ENCODE peak calls at places on chromosomes 11 and 22, in seven cellular contexts. C, N, S, L, E, V and A are unnamed samples.
A peak's percentile ranks its signal among the peaks of the same experiment; 100 is the strongest.

GRCh38 chr11:65417221-65417701 is 5.3 kb upstream of the NEAT1 start:
- DNase-seq in C (peak; percentile 26), N (no peak), S (no peak), L (no peak), E (peak; percentile 48), V (no peak), A (no peak)

GRCh38 chr11:77175869-77176539 is 48.0 kb downstream of the MYO7A start:
- DNase-seq in C (no peak), N (no peak), S (no peak), L (no peak), E (peak; percentile 73), V (no peak), A (no peak)

GRCh38 chr22:22084089-22084711 is 101.6 kb upstream of the TOP3B start:
- DNase-seq in C (no peak), N (no peak), S (no peak), L (no peak), E (no peak), V (no peak), A (no peak)

GRCh38 chr22:19329454-19329853 is 37.9 kb upstream of the CLTCL1 start:
- DNase-seq in C (no peak), N (no peak), S (no peak), L (no peak), E (no peak), V (no peak), A (no peak)

GRCh38 chr11:27721505-27722116 is 21.4 kb upstream of the BDNF start:
- DNase-seq in C (no peak), N (no peak), S (no peak), L (no peak), E (peak; percentile 64), V (no peak), A (no peak)

GRCh38 chr22:21068681-21069276 is 23.0 kb downstream of the LRRC74B start:
- DNase-seq in C (no peak), N (no peak), S (no peak), L (no peak), E (no peak), V (no peak), A (no peak)

GRCh38 chr11:905952-906351 is 4.7 kb downstream of the CHID1 start:
- DNase-seq in C (no peak), N (no peak), S (no peak), L (no peak), E (no peak), V (no peak), A (no peak)

GRCh38 chr22:20206709-20207215 is 55.9 kb upstream of the CCDC188 start:
- DNase-seq in C (peak; percentile 11), N (peak; percentile 90), S (no peak), L (no peak), E (no peak), V (no peak), A (no peak)

GRCh38 chr11:47406896-47407745 is 1.3 kb upstream of the SLC39A13 start:
- DNase-seq in C (no peak), N (peak; percentile 37), S (no peak), L (no peak), E (no peak), V (no peak), A (no peak)

GRCh38 chr11:111091341-111091740 is 154.2 kb upstream of the POU2AF2 start:
- DNase-seq in C (no peak), N (no peak), S (no peak), L (no peak), E (no peak), V (no peak), A (no peak)

GRCh38 chr11:32576456-32576855 is 7.2 kb upstream of the EIF3M start:
- DNase-seq in C (no peak), N (no peak), S (no peak), L (no peak), E (no peak), V (no peak), A (no peak)
- H3K4me3 ChIP-seq in C (no peak overlapping the region), N (no peak overlapping the region), S (no peak overlapping the region), L (no peak overlapping the region), E (no peak overlapping the region), V (no peak overlapping the region), A (no peak overlapping the region)

DNA sequence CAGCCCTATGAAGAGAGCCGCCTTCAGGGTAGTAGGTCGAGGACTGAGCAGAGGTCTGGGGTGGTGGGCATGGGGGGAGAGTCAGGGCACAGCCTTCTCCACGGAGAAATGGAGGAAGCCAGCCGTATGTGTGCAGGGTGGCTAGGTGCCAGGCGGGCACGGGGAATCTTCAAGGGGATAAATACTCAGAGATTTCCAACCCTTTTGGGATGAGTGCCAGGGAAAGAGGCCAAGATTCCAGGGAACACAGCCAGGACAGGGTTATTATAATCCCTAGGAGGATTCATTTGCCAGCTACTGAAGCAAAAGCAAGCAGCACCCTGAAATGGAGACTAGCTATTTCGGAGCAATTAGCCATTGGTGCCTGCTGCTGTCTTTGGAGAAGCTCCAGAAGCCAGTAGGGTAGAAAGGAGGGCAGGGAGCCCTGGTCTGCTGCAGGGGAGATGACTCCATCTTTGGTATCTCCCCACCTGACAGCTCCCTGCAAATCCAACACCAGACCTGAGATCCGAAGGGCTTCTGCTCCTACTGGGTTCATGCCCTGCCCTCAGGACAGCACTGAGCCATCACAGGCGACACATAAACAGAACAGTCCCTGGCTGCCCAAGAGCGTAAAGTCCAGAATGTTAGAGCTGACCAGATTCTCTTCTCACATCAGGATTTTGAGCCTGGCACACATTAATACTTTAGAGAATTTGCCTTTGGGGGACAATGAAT is 174.5 kb upstream of the NTM start:
- DNase-seq in C (no peak), N (no peak), S (no peak), L (peak; percentile 76), E (no peak), V (no peak), A (no peak)
- TF ChIP-seq MAX in C (no peak), N (no peak), S (no peak), L (no peak), E (no peak), V (no peak), A (no peak)

GRCh38 chr11:131692961-131693360 is 322.5 kb downstream of the NTM start:
- DNase-seq in C (no peak), N (no peak), S (no peak), L (no peak), E (no peak), V (no peak), A (no peak)
- H3K27me3 ChIP-seq in C (peaks cover 2% of the 10 kb centered on the region), N (no peaks in the 10 kb centered on the region), S (peaks cover 3% of the 10 kb centered on the region), L (no peaks in the 10 kb centered on the region), E (peaks cover 28% of the 10 kb centered on the region), V (peaks cover 34% of the 10 kb centered on the region), A (no peaks in the 10 kb centered on the region)

DNA sequence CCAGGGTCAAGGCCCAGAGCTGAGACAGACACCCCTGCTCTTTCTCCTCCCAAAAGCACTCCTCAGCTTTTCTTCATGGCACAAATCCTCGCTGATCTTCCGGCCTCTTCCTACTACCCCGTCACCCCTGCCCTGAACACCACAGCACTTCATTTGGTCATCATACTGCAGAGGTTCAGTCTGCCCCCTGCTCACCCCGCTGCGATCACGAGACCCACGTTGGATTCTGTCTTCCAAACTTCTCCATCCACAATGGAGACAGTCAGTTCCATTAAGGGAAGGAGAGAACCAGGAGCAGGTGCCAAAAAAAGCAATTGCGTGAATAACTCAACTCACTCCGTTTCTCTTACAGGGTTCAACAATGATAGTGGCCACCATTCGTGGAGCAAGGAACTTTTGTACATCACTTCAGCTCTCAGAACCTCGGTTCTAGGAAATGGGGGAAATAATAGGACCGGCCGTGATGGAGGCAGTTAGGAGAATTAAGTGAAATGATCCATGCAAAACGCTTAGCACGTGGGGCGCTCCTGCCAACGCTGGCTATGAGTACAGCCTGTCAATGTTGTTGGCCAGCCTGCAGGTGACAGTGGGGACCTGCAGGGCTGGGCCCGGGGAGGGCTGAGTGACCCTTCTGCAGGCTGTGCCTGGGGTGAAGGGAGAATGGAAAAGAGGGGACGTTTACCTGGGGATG is 45.9 kb downstream of the MN1 start:
- DNase-seq in C (no peak), N (no peak), S (no peak), L (no peak), E (no peak), V (no peak), A (no peak)
- H3K4me3 ChIP-seq in C (no peak overlapping the region), N (no peak overlapping the region), S (no peak overlapping the region), L (no peak overlapping the region), E (no peak overlapping the region), V (no peak overlapping the region), A (no peak overlapping the region)

GRCh38 chr11:125342281-125342980 is 153.6 kb downstream of the FEZ1 start:
- DNase-seq in C (no peak), N (no peak), S (no peak), L (no peak), E (no peak), V (no peak), A (no peak)

GRCh38 chr11:125337836-125338235 is 158.2 kb downstream of the FEZ1 start:
- DNase-seq in C (no peak), N (no peak), S (no peak), L (no peak), E (no peak), V (no peak), A (no peak)

GRCh38 chr11:125338435-125338834 is 157.6 kb downstream of the FEZ1 start:
- DNase-seq in C (no peak), N (no peak), S (no peak), L (no peak), E (no peak), V (no peak), A (no peak)

GRCh38 chr11:125341676-125342075 is 154.4 kb downstream of the FEZ1 start:
- DNase-seq in C (no peak), N (no peak), S (no peak), L (no peak), E (no peak), V (no peak), A (no peak)

DNA sequence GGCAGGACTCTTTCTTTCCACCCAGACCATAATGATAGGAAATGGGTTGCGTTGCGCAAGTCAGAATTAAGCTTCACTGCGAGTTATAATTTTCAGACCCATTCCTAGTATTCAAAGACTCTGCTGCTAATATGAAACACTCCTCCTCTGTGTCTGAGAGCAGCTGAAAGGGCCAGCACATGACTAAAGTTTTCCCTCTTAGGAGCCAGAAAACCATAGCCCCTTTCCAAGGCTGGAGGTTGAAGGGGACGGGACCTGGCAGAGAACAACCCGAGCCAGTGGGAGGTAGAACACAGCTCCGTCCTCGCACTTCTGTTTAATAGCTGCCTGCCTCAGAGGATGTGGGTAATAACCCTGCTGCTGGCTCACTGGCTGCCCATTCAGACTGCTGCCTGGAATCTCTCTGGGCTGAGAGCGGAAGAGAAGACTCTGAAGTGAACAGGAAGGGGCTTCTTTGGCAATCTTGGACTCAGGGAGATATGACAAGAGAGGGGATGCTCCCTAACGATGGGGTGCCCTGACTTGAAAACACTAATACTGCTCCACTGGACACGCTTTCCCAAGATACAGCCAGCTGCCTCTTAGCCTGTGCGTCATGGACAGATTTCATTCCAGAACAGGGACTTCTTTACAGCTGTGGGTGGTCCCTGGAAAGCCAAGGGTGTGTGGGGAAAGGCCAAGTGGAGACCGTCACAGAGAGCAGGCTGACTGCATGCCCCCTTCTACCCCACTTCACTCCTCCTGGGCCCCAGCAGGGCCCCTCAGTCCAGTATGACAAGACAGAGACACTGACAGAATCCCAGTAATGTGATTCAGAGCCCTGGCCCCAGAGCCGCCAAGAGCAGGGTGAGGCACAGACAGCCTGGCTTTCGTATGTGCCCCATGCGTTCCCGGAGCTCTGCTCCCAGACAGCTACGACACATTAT is 156.9 kb downstream of the FEZ1 start:
- DNase-seq in C (no peak), N (no peak), S (no peak), L (peak; percentile 61), E (no peak), V (no peak), A (no peak)
- TF ChIP-seq MAX in C (no peak), N (no peak), S (no peak), L (no peak), E (no peak), V (no peak), A (no peak)

GRCh38 chr11:19436932-19437331 is 196.2 kb upstream of the E2F8 start:
- DNase-seq in C (no peak), N (no peak), S (no peak), L (no peak), E (no peak), V (no peak), A (no peak)
- H3K27me3 ChIP-seq in C (no peaks in the 10 kb centered on the region), N (no peaks in the 10 kb centered on the region), S (no peaks in the 10 kb centered on the region), L (peaks cover 5% of the 10 kb centered on the region), E (no peaks in the 10 kb centered on the region), V (no peaks in the 10 kb centered on the region), A (peaks cover 86% of the 10 kb centered on the region)

GRCh38 chr11:126406368-126406767 is 50.9 kb downstream of the ST3GAL4 start:
- DNase-seq in C (no peak), N (no peak), S (no peak), L (no peak), E (no peak), V (no peak), A (no peak)
- H3K4me3 ChIP-seq in C (no peak overlapping the region), N (no peak overlapping the region), S (no peak overlapping the region), L (no peak overlapping the region), E (no peak overlapping the region), V (no peak overlapping the region), A (no peak overlapping the region)